ENCODE peak calls at places on chromosomes 3 and 15, in seven cellular contexts. X, Q, S, P, U, W and L are unnamed samples.
A peak's percentile ranks its signal among the peaks of the same experiment; 100 is the strongest.

GRCh38 chr3:50401973-50402372 is 42.7 kb upstream of the TMEM115 start:
- DNase-seq in X (peak; percentile 18), Q (no peak), S (no peak), P (no peak), U (no peak), W (no peak), L (no peak)

GRCh38 chr3:112773864-112774263 is 72.8 kb downstream of the CD200R1L start:
- DNase-seq in X (peak; percentile 81), Q (no peak), S (peak; percentile 12), P (peak; percentile 93), U (no peak), W (no peak), L (no peak)

GRCh38 chr3:172347895-172348680 is 100.2 kb downstream of the GHSR start:
- DNase-seq in X (no peak), Q (no peak), S (no peak), P (no peak), U (no peak), W (no peak), L (no peak)

GRCh38 chr3:132083583-132084372 is 49.0 kb upstream of the CPNE4 start:
- DNase-seq in X (peak; percentile 90), Q (no peak), S (no peak), P (peak; percentile 88), U (no peak), W (peak; percentile 49), L (no peak)

GRCh38 chr15:87902772-87903388 is 353.7 kb downstream of the NTRK3 start:
- DNase-seq in X (no peak), Q (no peak), S (no peak), P (no peak), U (no peak), W (no peak), L (no peak)

GRCh38 chr3:23488618-23489017 is 285.5 kb downstream of the UBE2E2 start:
- DNase-seq in X (no peak), Q (no peak), S (no peak), P (no peak), U (no peak), W (no peak), L (no peak)

GRCh38 chr3:37862712-37863551 is 1.3 kb downstream of the CTDSPL start:
- DNase-seq in X (peak; percentile 44), Q (no peak), S (no peak), P (peak; percentile 37), U (peak; percentile 29), W (no peak), L (no peak)

GRCh38 chr3:188230962-188231361 is 77.0 kb downstream of the LPP start:
- DNase-seq in X (peak; percentile 28), Q (no peak), S (no peak), P (peak; percentile 54), U (peak; percentile 36), W (no peak), L (no peak)

GRCh38 chr3:108156312-108156853 is 65.6 kb upstream of the CD47 start:
- DNase-seq in X (no peak), Q (no peak), S (no peak), P (no peak), U (no peak), W (no peak), L (no peak)

GRCh38 chr3:36364260-36364659 is 16.0 kb upstream of the STAC start:
- DNase-seq in X (no peak), Q (no peak), S (no peak), P (no peak), U (no peak), W (no peak), L (no peak)

GRCh38 chr3:125202197-125202596 is 10.4 kb downstream of the SLC12A8 start:
- DNase-seq in X (peak; percentile 33), Q (no peak), S (peak; percentile 35), P (peak; percentile 20), U (no peak), W (no peak), L (no peak)

GRCh38 chr15:67066041-67067021 is 929 bp downstream of the SMAD3 start:
- DNase-seq in X (no peak), Q (no peak), S (peak; percentile 18), P (no peak), U (no peak), W (no peak), L (peak; percentile 28)

GRCh38 chr3:97485206-97485605 is 279.4 kb upstream of the ARL6 start:
- DNase-seq in X (no peak), Q (no peak), S (no peak), P (no peak), U (no peak), W (no peak), L (no peak)

GRCh38 chr3:60755094-60755493 is 496.2 kb downstream of the FHIT start:
- DNase-seq in X (peak; percentile 53), Q (no peak), S (no peak), P (peak; percentile 8), U (no peak), W (peak; percentile 32), L (no peak)

GRCh38 chr15:80608688-80609087 is 86.4 kb upstream of the ABHD17C start:
- DNase-seq in X (peak; percentile 70), Q (no peak), S (no peak), P (peak; percentile 85), U (no peak), W (no peak), L (no peak)

GRCh38 chr3:64353256-64353655 is 128.0 kb upstream of the PRICKLE2 start:
- DNase-seq in X (no peak), Q (no peak), S (no peak), P (peak; percentile 37), U (no peak), W (no peak), L (no peak)

GRCh38 chr3:194000712-194001111 is 135.2 kb upstream of the HES1 start:
- DNase-seq in X (no peak), Q (no peak), S (no peak), P (no peak), U (no peak), W (no peak), L (no peak)

GRCh38 chr3:30795176-30795575 is 99.3 kb downstream of the GADL1 start:
- DNase-seq in X (no peak), Q (no peak), S (no peak), P (no peak), U (no peak), W (no peak), L (no peak)

GRCh38 chr3:101351834-101352233 is 31.5 kb upstream of the IMPG2 start:
- DNase-seq in X (peak; percentile 19), Q (no peak), S (no peak), P (no peak), U (no peak), W (no peak), L (no peak)

GRCh38 chr3:113275876-113276580 is 64.7 kb downstream of the BOC start:
- DNase-seq in X (peak; percentile 54), Q (no peak), S (no peak), P (peak; percentile 21), U (peak; percentile 53), W (no peak), L (peak; percentile 44)

GRCh38 chr15:33341943-33342342 is 31.2 kb downstream of the RYR3 start:
- DNase-seq in X (no peak), Q (no peak), S (no peak), P (no peak), U (no peak), W (no peak), L (no peak)

GRCh38 chr15:100078511-100079220 is 263.1 kb downstream of the ADAMTS17 start:
- DNase-seq in X (peak; percentile 49), Q (no peak), S (no peak), P (peak; percentile 86), U (no peak), W (no peak), L (no peak)